ENCODE peak calls at places on chromosomes 11 and 22, in four cellular contexts. One of them, this sample, is unnamed.

GRCh38 chr11:441418-442274 is at the start of gene ANO9:
- DNase-seq in GM12878: no peak
- DNase-seq in WTC11: peak
- DNase-seq in SK-N-SH: peak
- DNase-seq in this sample: peak

GRCh38 chr11:126522606-126523005 is 167.1 kb downstream of the ST3GAL4 start:
- DNase-seq in SK-N-SH: no peak
- DNase-seq in GM12878: no peak
- DNase-seq in WTC11: no peak
- DNase-seq in this sample: no peak

GRCh38 chr11:16874275-16874975 is 136.0 kb downstream of the C11orf58 start:
- DNase-seq in GM12878: no peak
- DNase-seq in SK-N-SH: no peak
- DNase-seq in WTC11: no peak
- DNase-seq in this sample: no peak

GRCh38 chr22:38214248-38215056 is 12.7 kb downstream of the MAFF start:
- DNase-seq in GM12878: no peak
- DNase-seq in SK-N-SH: peak
- DNase-seq in WTC11: peak
- DNase-seq in this sample: peak

GRCh38 chr11:63802637-63803414 is 10.4 kb upstream of the SPINDOC start:
- DNase-seq in SK-N-SH: no peak
- DNase-seq in GM12878: no peak
- DNase-seq in WTC11: no peak
- DNase-seq in this sample: peak

GRCh38 chr11:83520849-83521248 is 234.7 kb upstream of the CCDC90B start:
- DNase-seq in SK-N-SH: no peak
- DNase-seq in GM12878: no peak
- DNase-seq in WTC11: no peak
- DNase-seq in this sample: no peak

GRCh38 chr11:117827521-117828511 is 3.3 kb upstream of the FXYD2 start:
- DNase-seq in SK-N-SH: no peak
- DNase-seq in GM12878: no peak
- DNase-seq in WTC11: peak
- DNase-seq in this sample: no peak

GRCh38 chr11:340539-341512 is 20.2 kb upstream of the IFITM3 start:
- DNase-seq in WTC11: no peak
- DNase-seq in SK-N-SH: no peak
- DNase-seq in GM12878: no peak
- DNase-seq in this sample: no peak

GRCh38 chr22:49538006-49538405 is 289.7 kb downstream of the BRD1 start:
- DNase-seq in GM12878: no peak
- DNase-seq in SK-N-SH: no peak
- DNase-seq in WTC11: no peak
- DNase-seq in this sample: no peak

GRCh38 chr11:3044004-3044403 is 13.2 kb downstream of the CARS1 start:
- DNase-seq in GM12878: no peak
- DNase-seq in SK-N-SH: no peak
- DNase-seq in WTC11: no peak
- DNase-seq in this sample: no peak

GRCh38 chr11:114440121-114440860 is 1.0 kb downstream of the REXO2 start:
- DNase-seq in SK-N-SH: peak
- DNase-seq in GM12878: no peak
- DNase-seq in WTC11: no peak
- DNase-seq in this sample: no peak

GRCh38 chr11:10044618-10045017 is 249.4 kb downstream of the SBF2 start:
- DNase-seq in GM12878: no peak
- DNase-seq in WTC11: no peak
- DNase-seq in SK-N-SH: no peak
- DNase-seq in this sample: no peak

GRCh38 chr11:104618949-104619348 is 279.3 kb downstream of the CASP12 start:
- DNase-seq in SK-N-SH: no peak
- DNase-seq in WTC11: no peak
- DNase-seq in GM12878: no peak
- DNase-seq in this sample: no peak

DNA sequence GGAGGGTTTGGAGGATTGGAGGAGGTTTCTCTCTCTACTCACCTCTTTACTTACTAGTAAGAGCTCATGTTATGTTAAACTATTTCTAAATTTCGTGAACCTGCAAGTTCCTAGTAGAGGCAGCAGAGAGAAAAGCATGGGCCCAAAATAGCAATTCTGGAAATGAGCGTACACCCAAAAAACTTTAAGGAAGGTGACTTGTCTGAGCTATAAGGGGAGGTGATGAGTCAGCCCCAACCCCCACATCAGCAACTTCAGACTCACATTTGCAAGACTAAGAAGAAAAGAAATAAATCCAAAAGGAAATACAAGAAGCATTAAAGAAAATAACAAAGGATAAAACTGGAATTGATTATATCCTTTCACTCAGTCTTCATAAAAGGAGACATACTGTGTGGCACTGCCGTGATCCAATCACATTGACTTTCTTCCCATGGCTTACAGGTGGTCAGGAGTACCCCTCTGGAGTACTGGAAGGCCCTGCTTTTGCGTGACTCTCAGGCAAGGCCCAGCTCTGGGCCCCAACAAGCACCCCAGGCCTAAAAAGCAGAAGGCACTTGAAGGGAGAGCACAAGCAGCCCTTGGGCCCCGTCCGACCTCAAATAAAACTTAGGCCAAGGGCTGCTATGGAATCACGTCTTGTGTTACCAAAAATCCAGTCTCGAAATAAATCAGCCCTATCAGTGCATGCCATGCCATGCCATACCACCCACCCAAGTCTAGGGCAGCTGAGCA is 14.3 kb downstream of the PACSIN2 start:
- DNase-seq in SK-N-SH: no peak
- DNase-seq in GM12878: no peak
- DNase-seq in WTC11: no peak
- DNase-seq in this sample: peak
- TF ChIP-seq USF1 in SK-N-SH: no peak
- TF ChIP-seq USF1 in GM12878: no peak
- TF ChIP-seq USF1 in WTC11: no peak
- TF ChIP-seq USF1 in this sample: no peak

GRCh38 chr11:92449780-92450179 is 225.2 kb downstream of the FAT3 start:
- DNase-seq in SK-N-SH: no peak
- DNase-seq in WTC11: no peak
- DNase-seq in GM12878: no peak
- DNase-seq in this sample: no peak

GRCh38 chr11:92449222-92449621 is 224.6 kb downstream of the FAT3 start:
- DNase-seq in SK-N-SH: no peak
- DNase-seq in WTC11: no peak
- DNase-seq in GM12878: no peak
- DNase-seq in this sample: no peak

GRCh38 chr11:92443109-92443508 is 218.5 kb downstream of the FAT3 start:
- DNase-seq in SK-N-SH: no peak
- DNase-seq in GM12878: no peak
- DNase-seq in WTC11: no peak
- DNase-seq in this sample: no peak

GRCh38 chr11:92451081-92451480 is 226.5 kb downstream of the FAT3 start:
- DNase-seq in SK-N-SH: no peak
- DNase-seq in WTC11: no peak
- DNase-seq in GM12878: no peak
- DNase-seq in this sample: no peak

GRCh38 chr11:92447586-92447985 is 223.0 kb downstream of the FAT3 start:
- DNase-seq in SK-N-SH: no peak
- DNase-seq in GM12878: no peak
- DNase-seq in WTC11: no peak
- DNase-seq in this sample: no peak
- TF ChIP-seq USF1 in SK-N-SH: no peak
- TF ChIP-seq USF1 in GM12878: no peak
- TF ChIP-seq USF1 in WTC11: no peak
- TF ChIP-seq USF1 in this sample: no peak

GRCh38 chr11:110317516-110317932 is 21.1 kb upstream of the RDX start:
- DNase-seq in GM12878: no peak
- DNase-seq in SK-N-SH: peak
- DNase-seq in WTC11: no peak
- DNase-seq in this sample: peak

GRCh38 chr11:110308071-110308470 is 11.7 kb upstream of the RDX start:
- DNase-seq in GM12878: no peak
- DNase-seq in SK-N-SH: no peak
- DNase-seq in WTC11: no peak
- DNase-seq in this sample: no peak

GRCh38 chr11:110312670-110313069 is 16.3 kb upstream of the RDX start:
- DNase-seq in WTC11: no peak
- DNase-seq in GM12878: no peak
- DNase-seq in SK-N-SH: no peak
- DNase-seq in this sample: no peak

GRCh38 chr11:110314366-110315095 is 18.1 kb upstream of the RDX start:
- DNase-seq in SK-N-SH: no peak
- DNase-seq in WTC11: no peak
- DNase-seq in GM12878: no peak
- DNase-seq in this sample: no peak

DNA sequence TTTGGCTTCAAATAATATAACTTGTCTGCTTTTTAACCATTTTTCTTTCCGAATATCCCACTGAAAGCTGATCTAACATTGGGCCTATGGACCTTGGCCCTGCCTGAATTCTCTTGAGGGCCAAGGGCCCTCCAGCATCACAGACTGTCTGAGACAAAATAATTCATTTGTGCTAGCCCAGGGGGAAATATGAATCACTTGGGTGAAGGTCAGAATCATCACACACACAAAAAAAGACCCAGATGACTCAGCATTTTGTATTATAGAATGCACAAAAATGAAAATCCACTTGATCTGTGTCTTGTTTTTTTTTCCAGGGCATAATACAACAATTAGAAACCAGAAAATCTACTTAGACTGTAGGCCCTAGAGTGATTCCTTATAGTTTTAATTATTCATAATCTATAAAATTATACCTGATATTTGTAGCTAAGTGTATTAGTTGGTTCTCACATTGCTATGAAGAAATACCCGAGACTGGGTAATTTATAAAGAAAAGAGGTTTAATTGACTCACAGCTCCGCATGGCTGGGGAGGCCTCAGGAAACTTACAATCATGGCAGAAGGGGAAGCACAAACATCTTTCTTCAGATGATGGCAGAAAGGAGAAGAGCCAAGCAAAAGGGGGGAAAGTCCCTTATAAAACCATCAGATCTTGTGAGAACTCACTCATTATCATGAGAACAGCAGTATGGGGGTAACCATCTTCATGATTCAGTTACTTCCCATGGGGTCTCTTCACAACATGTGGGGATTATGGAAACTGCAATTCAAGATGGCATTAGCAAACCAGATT is 15.6 kb upstream of the RDX start:
- DNase-seq in SK-N-SH: no peak
- DNase-seq in WTC11: no peak
- DNase-seq in GM12878: no peak
- DNase-seq in this sample: no peak
- TF ChIP-seq USF1 in SK-N-SH: no peak
- TF ChIP-seq USF1 in WTC11: no peak
- TF ChIP-seq USF1 in GM12878: no peak
- TF ChIP-seq USF1 in this sample: no peak

DNA sequence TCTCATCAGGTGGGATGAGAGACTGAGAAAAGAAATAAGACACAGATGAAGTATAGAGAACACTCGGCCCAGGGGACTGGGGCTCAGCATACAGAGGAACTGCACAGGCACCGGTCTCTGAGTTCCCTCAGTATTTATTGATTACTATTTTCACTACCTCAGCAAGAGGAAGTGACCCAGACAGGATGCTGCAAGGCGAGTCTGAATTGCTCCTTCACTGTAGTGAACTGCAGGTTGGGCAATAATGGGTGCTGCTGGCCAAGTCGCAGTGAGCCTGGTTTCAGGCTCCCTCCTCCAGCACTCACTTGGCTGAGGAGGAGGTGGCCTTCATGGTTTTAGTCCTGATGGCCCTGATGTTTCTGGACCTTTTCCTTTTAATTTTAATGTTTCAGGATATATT is 10.4 kb downstream of the OR52K2 start:
- DNase-seq in WTC11: no peak
- DNase-seq in SK-N-SH: no peak
- DNase-seq in GM12878: no peak
- DNase-seq in this sample: no peak
- TF ChIP-seq USF1 in WTC11: no peak
- TF ChIP-seq USF1 in SK-N-SH: no peak
- TF ChIP-seq USF1 in GM12878: no peak
- TF ChIP-seq USF1 in this sample: no peak

GRCh38 chr11:12748561-12748960 is 74.3 kb downstream of the TEAD1 start:
- DNase-seq in WTC11: no peak
- DNase-seq in SK-N-SH: no peak
- DNase-seq in GM12878: no peak
- DNase-seq in this sample: no peak

GRCh38 chr11:12745787-12746186 is 71.6 kb downstream of the TEAD1 start:
- DNase-seq in GM12878: no peak
- DNase-seq in WTC11: no peak
- DNase-seq in SK-N-SH: no peak
- DNase-seq in this sample: no peak

GRCh38 chr11:12744831-12745502 is 70.7 kb downstream of the TEAD1 start:
- DNase-seq in WTC11: no peak
- DNase-seq in GM12878: no peak
- DNase-seq in SK-N-SH: no peak
- DNase-seq in this sample: no peak

GRCh38 chr11:12743834-12744449 is 69.7 kb downstream of the TEAD1 start:
- DNase-seq in GM12878: no peak
- DNase-seq in SK-N-SH: no peak
- DNase-seq in WTC11: no peak
- DNase-seq in this sample: no peak

DNA sequence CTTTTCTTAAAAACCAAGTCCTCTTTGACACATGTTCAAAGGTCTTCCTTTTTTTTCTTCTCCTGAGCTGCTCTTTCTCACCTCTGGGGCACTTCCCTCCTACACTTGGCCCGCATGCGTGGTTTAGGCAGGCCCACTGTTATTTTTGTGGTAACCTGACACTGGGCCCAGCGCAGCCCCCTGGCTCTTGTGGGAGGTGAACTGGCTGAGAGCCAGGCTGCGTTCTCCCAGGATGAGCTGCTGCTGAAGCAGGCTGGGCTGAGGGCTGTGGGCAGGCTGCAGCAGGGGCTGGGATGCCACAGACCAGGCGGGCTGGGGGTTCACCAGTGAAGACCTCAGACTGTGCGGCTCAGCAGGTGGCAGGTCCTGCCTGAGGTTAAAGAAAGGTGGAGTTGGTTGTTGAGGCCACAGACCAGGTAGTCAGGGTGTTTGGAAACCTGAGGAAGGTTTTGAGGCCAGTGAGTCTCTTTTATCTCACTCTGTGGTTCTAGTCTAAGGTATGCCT is 72.4 kb downstream of the TEAD1 start:
- DNase-seq in SK-N-SH: peak
- DNase-seq in WTC11: peak
- DNase-seq in GM12878: no peak
- DNase-seq in this sample: peak
- TF ChIP-seq USF1 in SK-N-SH: peak
- TF ChIP-seq USF1 in WTC11: no peak
- TF ChIP-seq USF1 in GM12878: no peak
- TF ChIP-seq USF1 in this sample: no peak

This sample was measured in K562.